ENCODE peak calls at places on chromosomes 4 and X, in five cellular contexts. W is fibroblast of lung; U is GM06990; L is AG09309; S is CD4-positive, alpha-beta memory T cell. J is an unnamed sample.

GRCh38 chr4:25182941-25183340 is 22.7 kb upstream of the SEPSECS start:
- DNase-seq in W (no peak), L (no peak), S (no peak), U (no peak), J (no peak)

GRCh38 chrX:17656035-17656418 is 81.3 kb upstream of the SCML1 start:
- DNase-seq in S (no peak), W (no peak), L (no peak), U (no peak), J (no peak)

GRCh38 chrX:288561-288991 is 7.4 kb downstream of the PLCXD1 start:
- DNase-seq in W (no peak), L (no peak), U (no peak), S (no peak), J (no peak)

GRCh38 chr4:107060388-107060787 is 24.3 kb upstream of the DKK2 start:
- DNase-seq in L (no peak), W (peak), U (no peak), S (no peak), J (no peak)

GRCh38 chr4:125254111-125254510 is 60.6 kb upstream of the FAT4 start:
- DNase-seq in S (no peak), W (peak), L (no peak), U (no peak), J (no peak)

GRCh38 chr4:20544645-20545044 is 155.6 kb upstream of the PACRGL start:
- DNase-seq in L (no peak), S (no peak), W (peak), U (peak), J (no peak)

GRCh38 chr4:42280327-42281095 is 116.8 kb upstream of the SHISA3 start:
- DNase-seq in S (no peak), U (no peak), L (no peak), W (no peak), J (no peak)

GRCh38 chrX:134513091-134513490 is 53.1 kb downstream of the HPRT1 start:
- DNase-seq in W (no peak), U (no peak), S (no peak), L (no peak), J (no peak)

GRCh38 chr4:66574145-66574978 is 904.1 kb upstream of the EPHA5 start:
- DNase-seq in L (peak), W (peak), S (no peak), U (no peak), J (no peak)

GRCh38 chr4:98653890-98654867 is 4.2 kb downstream of the TSPAN5 start:
- DNase-seq in S (no peak), U (no peak), L (peak), W (peak), J (no peak)

GRCh38 chrX:75546724-75547123 is 23.9 kb upstream of the ZDHHC15 start:
- DNase-seq in W (no peak), L (no peak), S (no peak), U (no peak), J (no peak)

GRCh38 chrX:9788908-9789307 is 2.7 kb downstream of the SHROOM2 start:
- DNase-seq in S (no peak), W (no peak), L (no peak), U (no peak), J (no peak)

GRCh38 chr4:121814756-121815155 is 8.9 kb downstream of the CCNA2 start:
- DNase-seq in U (no peak), W (peak), S (no peak), L (no peak), J (no peak)

GRCh38 chrX:121869876-121870477 is 822.6 kb downstream of the GLUD2 start:
- DNase-seq in S (no peak), W (no peak), U (no peak), L (no peak), J (no peak)

GRCh38 chr4:188417181-188417580 is 277.9 kb downstream of the TRIML1 start:
- DNase-seq in S (no peak), L (no peak), W (no peak), U (no peak), J (no peak)

GRCh38 chr4:89158884-89159503 is 47.7 kb downstream of the TIGD2 start:
- DNase-seq in L (no peak), S (peak), W (peak), U (no peak), J (no peak)

GRCh38 chr4:24451870-24452269 is 132.5 kb downstream of the DHX15 start:
- DNase-seq in W (no peak), L (no peak), S (no peak), U (no peak), J (no peak)

GRCh38 chr4:140937866-140938265 is 181.7 kb upstream of the TBC1D9 start:
- DNase-seq in W (peak), L (peak), S (no peak), U (no peak), J (no peak)

GRCh38 chr4:55159851-55160250 is 34.5 kb upstream of the KDR start:
- DNase-seq in L (no peak), S (no peak), U (no peak), W (no peak), J (no peak)

GRCh38 chr4:55158957-55159356 is 33.6 kb upstream of the KDR start:
- DNase-seq in U (no peak), W (no peak), S (no peak), L (no peak), J (no peak)

GRCh38 chr4:55154290-55154880 is 29.0 kb upstream of the KDR start:
- DNase-seq in W (no peak), S (no peak), L (no peak), U (no peak), J (no peak)

GRCh38 chr4:55154933-55155332 is 29.5 kb upstream of the KDR start:
- DNase-seq in S (no peak), L (no peak), U (no peak), W (no peak), J (no peak)

GRCh38 chr4:55157559-55158277 is 32.3 kb upstream of the KDR start:
- DNase-seq in W (no peak), S (no peak), L (no peak), U (peak), J (no peak)
- H3K4me3 ChIP-seq in W (peak), S (no peak), L (no peak), U (no peak), J (no peak)

GRCh38 chr4:83504544-83504943 is 19.6 kb upstream of the ABRAXAS1 start:
- DNase-seq in L (no peak), U (no peak), S (no peak), W (no peak), J (no peak)
- H3K4me3 ChIP-seq in L (no peak), U (no peak), S (no peak), W (no peak), J (no peak)

GRCh38 chrX:47564438-47565085 is 3.6 kb downstream of the ARAF start:
- DNase-seq in L (no peak), S (no peak), W (no peak), U (no peak), J (no peak)
- H3K4me3 ChIP-seq in L (no peak), S (no peak), W (no peak), U (no peak), J (no peak)

GRCh38 chrX:101386542-101386885 is 523 bp upstream of the BTK start:
- DNase-seq in S (no peak), W (no peak), L (no peak), U (no peak), J (no peak)

GRCh38 chrX:101383679-101384078 is 2.3 kb downstream of the BTK start:
- DNase-seq in L (no peak), W (no peak), U (peak), S (no peak), J (no peak)

GRCh38 chrX:101385026-101385684 is 836 bp downstream of the BTK start:
- DNase-seq in U (no peak), L (no peak), S (no peak), W (no peak), J (no peak)

GRCh38 chrX:101388604-101389003 is 2.2 kb upstream of the RPL36A start:
- DNase-seq in W (no peak), L (no peak), U (no peak), S (no peak), J (no peak)

DNA sequence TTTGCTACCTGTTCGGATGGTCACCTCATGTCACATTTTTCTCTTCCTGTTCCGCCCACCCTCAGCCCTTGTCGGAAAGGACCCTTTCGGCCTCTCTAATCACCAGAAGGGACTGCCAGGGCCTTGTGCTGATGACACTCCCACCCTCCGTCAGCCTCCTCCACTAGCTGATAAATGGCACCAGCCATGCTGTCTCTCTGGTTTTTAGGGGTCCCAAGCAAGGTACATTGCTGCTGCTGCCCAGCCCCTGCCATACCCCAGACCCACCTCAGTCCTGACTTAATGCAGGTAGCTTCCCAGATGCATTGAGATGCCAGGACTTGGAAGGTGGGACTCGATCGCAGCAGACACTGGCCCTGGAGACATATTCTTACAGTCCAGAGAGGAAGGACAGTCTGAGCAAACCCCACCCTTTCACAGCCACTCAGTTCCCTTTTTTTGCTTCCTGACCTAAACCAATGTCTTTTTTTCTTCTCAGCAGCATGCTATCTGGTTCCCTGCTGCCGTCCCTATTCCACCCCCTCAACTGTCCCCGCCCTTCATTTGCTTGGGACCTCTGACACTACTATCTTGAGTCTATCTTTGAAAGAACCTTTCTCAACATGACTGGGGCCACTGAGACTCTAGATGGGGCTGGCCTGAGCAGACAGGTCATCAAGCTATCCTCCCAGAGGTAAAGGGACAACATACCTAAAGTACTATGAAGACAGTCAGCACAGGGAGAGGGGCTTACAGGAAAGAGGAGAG is at the start of gene BTK:
- DNase-seq in S (no peak), L (no peak), U (peak), W (no peak), J (no peak)
- H3K4me3 ChIP-seq in S (no peak), L (no peak), U (peak), W (no peak), J (no peak)

DNA sequence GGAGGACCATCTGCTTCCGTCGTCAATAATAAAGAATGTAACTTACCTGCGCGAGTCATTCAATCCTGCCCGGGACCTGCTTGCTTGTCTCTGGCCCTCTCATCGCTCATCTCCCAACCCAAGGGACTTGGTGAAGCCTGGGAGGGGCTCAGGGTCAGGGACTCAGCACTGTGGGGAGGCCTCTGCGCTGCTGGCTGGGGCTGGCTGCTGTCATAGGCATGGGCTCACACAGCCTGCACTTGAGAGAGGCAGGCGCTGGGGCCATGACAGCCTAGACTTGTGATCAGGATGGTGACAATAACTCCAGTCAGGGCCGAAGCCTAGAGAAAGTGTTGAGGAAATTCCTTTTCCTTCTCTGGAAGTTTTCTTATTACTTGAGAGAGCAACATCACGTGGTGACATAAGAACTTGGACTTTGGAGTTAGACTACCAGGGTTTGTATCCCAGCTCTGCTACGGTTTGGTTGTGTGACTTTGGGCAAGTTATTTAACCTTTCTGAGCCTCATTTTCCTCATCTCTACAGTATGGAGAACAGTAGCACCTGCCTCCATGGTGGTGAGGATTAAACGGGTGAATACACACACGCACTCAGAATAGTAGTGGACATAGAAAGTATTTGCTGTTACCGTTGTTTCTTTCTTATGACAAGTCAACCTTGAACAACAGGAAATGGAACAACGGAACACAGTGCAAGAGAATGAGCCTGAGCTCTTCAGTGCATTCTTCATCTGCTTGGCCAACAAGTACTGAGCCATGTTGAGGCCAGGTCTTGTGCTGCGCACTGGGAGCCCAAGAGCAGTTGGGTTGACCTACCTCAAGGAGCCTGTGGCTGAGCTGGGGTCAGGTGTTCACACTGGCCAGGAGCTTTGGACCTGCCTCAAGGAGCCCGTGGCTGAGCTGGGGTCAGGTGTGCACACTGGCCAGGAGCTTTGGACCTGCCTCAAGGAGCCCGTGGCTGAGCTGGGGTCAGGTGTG is 60.5 kb downstream of the TBC1D14 start:
- DNase-seq in L (no peak), W (no peak), U (peak), S (no peak), J (no peak)
- H3K4me3 ChIP-seq in L (no peak), W (no peak), U (no peak), S (no peak), J (no peak)

GRCh38 chr4:92305148-92305877 is 1.5 kb downstream of the GRID2 start:
- DNase-seq in S (no peak), W (peak), L (no peak), U (no peak), J (no peak)
- H3K4me3 ChIP-seq in S (no peak), W (peak), L (no peak), U (no peak), J (no peak)

DNA sequence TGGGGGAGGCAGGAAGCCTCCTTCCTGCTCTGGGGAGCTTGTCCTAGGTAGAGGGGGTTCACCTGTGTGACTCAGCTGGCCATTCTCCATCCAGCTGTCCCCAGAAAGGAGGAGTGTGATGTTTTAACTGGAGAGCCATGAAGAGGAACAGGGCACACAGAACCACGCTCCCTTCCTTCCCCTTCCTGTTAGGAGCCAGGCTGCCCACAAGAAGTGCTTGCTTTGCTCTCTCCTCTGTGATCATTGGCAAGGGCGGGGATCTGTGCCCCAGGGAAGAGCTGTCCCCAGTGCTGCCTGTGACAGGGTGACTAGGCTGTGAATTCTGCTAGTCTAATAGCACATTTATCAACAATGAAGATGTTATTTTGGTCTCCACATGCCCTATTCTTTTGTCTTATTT is 169.6 kb upstream of the GATB start:
- DNase-seq in S (no peak), W (no peak), L (no peak), U (no peak), J (no peak)
- H3K4me3 ChIP-seq in S (no peak), W (no peak), L (no peak), U (no peak), J (no peak)